ENCODE peak calls at places on chromosome X, in five cellular contexts. Q, Z, T, K and L are unnamed samples.
A peak's percentile ranks its signal among the peaks of the same experiment; 100 is the strongest.

GRCh38 chrX:72644946-72645345 is 69.2 kb downstream of the PHKA1 start:
- DNase-seq in T (peak; percentile 12), Z (no peak), Q (no peak), K (no peak), L (no peak)

GRCh38 chrX:48770296-48770695 is 8.7 kb downstream of the GLOD5 start:
- DNase-seq in Z (no peak), Q (no peak), T (no peak), K (no peak), L (peak; percentile 60)

GRCh38 chrX:139831689-139832456 is 101.0 kb downstream of the ATP11C start:
- DNase-seq in K (no peak), Q (peak; percentile 81), Z (no peak), T (no peak), L (no peak)

GRCh38 chrX:46637937-46638336 is 64.4 kb downstream of the CHST7 start:
- DNase-seq in T (no peak), K (no peak), Q (peak; percentile 28), Z (no peak), L (no peak)

GRCh38 chrX:72054776-72055495 is 76.8 kb downstream of the RTL5 start:
- DNase-seq in K (no peak), T (no peak), Q (no peak), Z (no peak), L (no peak)

GRCh38 chrX:130975947-130976346 is 72.9 kb upstream of the ENOX2 start:
- DNase-seq in K (no peak), Q (peak; percentile 41), T (peak; percentile 50), Z (peak; percentile 35), L (no peak)

GRCh38 chrX:4570141-4570540 is 856.7 kb upstream of the PRKX start:
- DNase-seq in T (no peak), Z (no peak), K (no peak), Q (no peak), L (no peak)

GRCh38 chrX:20091499-20091898 is 25.2 kb downstream of the MAP7D2 start:
- DNase-seq in K (no peak), T (no peak), Q (no peak), Z (no peak), L (no peak)

GRCh38 chrX:111254896-111255693 is 15.2 kb downstream of the CAPN6 start:
- DNase-seq in Q (no peak), T (no peak), K (no peak), Z (no peak), L (no peak)

GRCh38 chrX:155113097-155113496 is 41.8 kb downstream of the BRCC3 start:
- DNase-seq in K (no peak), Q (no peak), Z (no peak), T (no peak), L (no peak)

GRCh38 chrX:77493677-77494553 is 46.7 kb downstream of the FGF16 start:
- DNase-seq in Q (peak; percentile 87), K (no peak), Z (peak; percentile 42), T (no peak), L (no peak)

GRCh38 chrX:79270401-79270800 is 96.7 kb downstream of the ITM2A start:
- DNase-seq in T (no peak), Q (no peak), Z (no peak), K (peak; percentile 74), L (no peak)

GRCh38 chrX:145631461-145631951 is 186.1 kb upstream of the SLITRK2 start:
- DNase-seq in K (no peak), T (no peak), Z (no peak), Q (no peak), L (no peak)

GRCh38 chrX:119541188-119541587 is 24.0 kb downstream of the STEEP1 start:
- DNase-seq in Z (no peak), T (no peak), K (no peak), Q (peak; percentile 83), L (no peak)

GRCh38 chrX:125101971-125102750 is 217.5 kb upstream of the TEX13C start:
- DNase-seq in Q (no peak), Z (no peak), T (no peak), K (no peak), L (no peak)

GRCh38 chrX:151019837-151020236 is 36.7 kb downstream of the HMGB3 start:
- DNase-seq in T (no peak), Z (no peak), K (no peak), Q (peak; percentile 65), L (no peak)

GRCh38 chrX:101617211-101618191 is at the start of gene ARMCX6:
- DNase-seq in T (peak; percentile 55), Q (peak; percentile 81), K (peak; percentile 86), Z (peak; percentile 80), L (peak; percentile 93)

GRCh38 chrX:1466232-1466661 is 13.5 kb upstream of the ASMTL start:
- DNase-seq in T (no peak), K (no peak), Z (no peak), Q (no peak), L (no peak)

GRCh38 chrX:19852014-19853005 is 35.1 kb downstream of the SH3KBP1 start:
- DNase-seq in Q (peak; percentile 58), T (no peak), K (no peak), Z (no peak), L (no peak)

GRCh38 chrX:22135994-22136684 is 104.0 kb downstream of the PHEX start:
- DNase-seq in Q (peak; percentile 55), Z (peak; percentile 7), T (peak; percentile 29), K (no peak), L (no peak)

GRCh38 chrX:42093756-42094155 is 170.4 kb upstream of the CASK start:
- DNase-seq in Z (no peak), K (no peak), T (no peak), Q (peak; percentile 36), L (no peak)

GRCh38 chrX:129663171-129663570 is 8.4 kb upstream of the APLN start:
- DNase-seq in Q (peak; percentile 48), Z (no peak), K (no peak), T (no peak), L (no peak)

GRCh38 chrX:146054311-146054710 is 236.7 kb downstream of the SLITRK2 start:
- DNase-seq in Z (no peak), T (no peak), Q (no peak), K (no peak), L (no peak)

GRCh38 chrX:17703201-17703600 is 34.1 kb upstream of the SCML1 start:
- DNase-seq in T (no peak), Z (no peak), K (no peak), Q (no peak), L (no peak)

GRCh38 chrX:70190225-70190624 is 12.9 kb downstream of the DGAT2L6 start:
- DNase-seq in K (no peak), Z (no peak), Q (no peak), T (no peak), L (no peak)

GRCh38 chrX:148310402-148311200 is 189.8 kb upstream of the AFF2 start:
- DNase-seq in Z (no peak), T (no peak), K (no peak), Q (no peak), L (no peak)

GRCh38 chrX:48713847-48714246 is 17.3 kb downstream of the SUV39H1 start:
- DNase-seq in K (no peak), Q (no peak), T (no peak), Z (no peak), L (no peak)

GRCh38 chrX:39688219-39688575 is 409.6 kb downstream of the BCOR start:
- DNase-seq in Q (no peak), K (no peak), Z (no peak), T (no peak), L (no peak)

GRCh38 chrX:118495061-118495921 is at the start of gene DOCK11:
- DNase-seq in Q (peak; percentile 88), K (peak; percentile 91), T (peak; percentile 36), Z (peak; percentile 69), L (peak; percentile 95)

GRCh38 chrX:102959471-102959870 is 22.4 kb downstream of the RAB40AL start:
- DNase-seq in Z (no peak), T (no peak), K (no peak), Q (peak; percentile 97), L (no peak)

GRCh38 chrX:103825881-103826280 is 6.2 kb downstream of the RAB9B start:
- DNase-seq in T (no peak), Z (no peak), K (no peak), Q (no peak), L (no peak)

GRCh38 chrX:70970482-70970999 is 39.6 kb upstream of the SLC7A3 start:
- DNase-seq in Z (no peak), K (no peak), Q (peak; percentile 30), T (no peak), L (no peak)

GRCh38 chrX:11998944-11999343 is 139.3 kb upstream of the FRMPD4 start:
- DNase-seq in K (no peak), Z (no peak), T (no peak), Q (no peak), L (no peak)